ENCODE peak calls at places on chromosomes 4 and X, in eight cellular contexts. L, O, V, S, K, R, E and F are unnamed samples.

GRCh38 chrX:3262906-3263305 is 83.5 kb downstream of the MXRA5 start:
- DNase-seq in V (peak), S (peak), O (no peak), E (peak), K (no peak), L (no peak), R (no peak), F (no peak)

GRCh38 chr4:178105223-178105622 is 663.0 kb upstream of the AGA start:
- DNase-seq in O (no peak), S (no peak), E (no peak), V (no peak), L (no peak), K (no peak), R (no peak), F (no peak)

GRCh38 chrX:55127692-55128091 is 38.9 kb downstream of the PAGE2 start:
- DNase-seq in V (no peak), K (no peak), O (no peak), E (peak), L (no peak), R (no peak), S (peak), F (no peak)

GRCh38 chr4:142715727-142716126 is 130.4 kb downstream of the INPP4B start:
- DNase-seq in L (no peak), S (no peak), R (no peak), K (no peak), V (no peak), O (no peak), E (no peak), F (no peak)

GRCh38 chrX:131752493-131753198 is 208.8 kb downstream of the OR13H1 start:
- DNase-seq in O (no peak), E (no peak), R (no peak), V (peak), L (no peak), K (no peak), S (peak), F (no peak)

GRCh38 chr4:72019688-72020087 is 12.1 kb upstream of the NPFFR2 start:
- DNase-seq in K (no peak), R (no peak), L (no peak), S (no peak), E (no peak), O (no peak), V (no peak), F (no peak)

GRCh38 chrX:111103246-111103645 is 7.3 kb downstream of the PAK3 start:
- DNase-seq in O (no peak), S (no peak), E (no peak), R (no peak), K (no peak), L (no peak), V (no peak), F (no peak)

GRCh38 chrX:118761950-118762725 is 34.7 kb downstream of the IL13RA1 start:
- DNase-seq in S (no peak), O (no peak), E (no peak), V (no peak), K (no peak), R (no peak), L (no peak), F (no peak)

GRCh38 chr4:165199722-165200121 is 7.6 kb upstream of the KLHL2 start:
- DNase-seq in E (peak), S (peak), R (no peak), O (no peak), K (no peak), L (no peak), V (no peak), F (no peak)

GRCh38 chrX:150499240-150499639 is 69.2 kb upstream of the MTM1 start:
- DNase-seq in K (no peak), L (no peak), O (no peak), S (no peak), V (no peak), R (no peak), E (no peak), F (no peak)

GRCh38 chrX:13669246-13669689 is 16.3 kb downstream of the TCEANC start:
- DNase-seq in O (no peak), R (no peak), L (no peak), E (peak), S (peak), K (no peak), V (peak), F (no peak)

GRCh38 chr4:77465271-77465670 is 140.3 kb upstream of the CXCL13 start:
- DNase-seq in O (no peak), E (peak), S (peak), R (peak), V (no peak), K (no peak), L (no peak), F (no peak)

GRCh38 chr4:53647547-53647946 is 56.3 kb upstream of the LNX1 start:
- DNase-seq in R (no peak), L (no peak), O (no peak), S (no peak), K (no peak), V (no peak), E (no peak), F (no peak)

GRCh38 chr4:157115613-157116340 is 39.8 kb downstream of the GLRB start:
- DNase-seq in R (no peak), O (no peak), K (no peak), E (peak), V (peak), L (no peak), S (peak), F (no peak)

GRCh38 chr4:113256946-113257345 is 207.5 kb downstream of the ANK2 start:
- DNase-seq in O (no peak), K (no peak), E (peak), R (no peak), L (no peak), V (peak), S (no peak), F (no peak)

GRCh38 chr4:129218897-129219296 is 122.9 kb downstream of the C4orf33 start:
- DNase-seq in E (peak), O (no peak), R (no peak), K (no peak), V (peak), S (no peak), L (no peak), F (no peak)

GRCh38 chr4:112564706-112565270 is 48.8 kb upstream of the NEUROG2 start:
- DNase-seq in V (no peak), K (no peak), E (no peak), L (no peak), R (no peak), O (no peak), S (no peak), F (no peak)

GRCh38 chr4:85028910-85029309 is 62.4 kb upstream of the WDFY3 start:
- DNase-seq in V (peak), R (no peak), S (peak), E (peak), L (no peak), O (no peak), K (no peak), F (no peak)

GRCh38 chr4:81460115-81460836 is 11.4 kb downstream of the RASGEF1B start:
- DNase-seq in E (no peak), V (no peak), S (no peak), L (no peak), R (no peak), O (no peak), K (no peak), F (no peak)

GRCh38 chr4:57139783-57140182 is 29.6 kb upstream of the IGFBP7 start:
- DNase-seq in S (no peak), R (no peak), V (no peak), K (no peak), L (no peak), E (no peak), O (no peak), F (no peak)

GRCh38 chr4:56267558-56267957 is 119.7 kb downstream of the AASDH start:
- DNase-seq in S (no peak), R (no peak), K (no peak), V (no peak), L (no peak), O (no peak), E (no peak), F (no peak)

GRCh38 chr4:101348367-101348827 is 1.1 kb upstream of the PPP3CA start:
- DNase-seq in S (peak), L (no peak), K (no peak), O (peak), E (no peak), V (peak), R (no peak), F (no peak)